ENCODE peak calls at places on chromosomes 6 and 20, in five cellular contexts. E is uterus, P is stomach, W is HepG2, M is body of pancreas. L is an unnamed sample.

GRCh38 chr6:137271245-137272183 is 52.3 kb upstream of the IFNGR1 start:
- DNase-seq in M (no peak), P (no peak), E (no peak), W (peak), L (no peak)

GRCh38 chr6:39924283-39924682 is 10.0 kb downstream of the MOCS1 start:
- DNase-seq in P (no peak), W (no peak), M (no peak), E (no peak), L (no peak)

GRCh38 chr20:37007898-37008649 is 56.6 kb upstream of the SAMHD1 start:
- DNase-seq in W (peak), M (no peak), P (no peak), E (no peak), L (no peak)

GRCh38 chr6:48766349-48766748 is 655.4 kb upstream of the PTCHD4 start:
- DNase-seq in W (peak), M (no peak), P (no peak), E (no peak), L (no peak)

GRCh38 chr6:73792738-73793137 is 96.7 kb downstream of the CD109 start:
- DNase-seq in E (no peak), P (no peak), M (no peak), W (peak), L (no peak)

GRCh38 chr20:49579195-49579594 is 11.3 kb upstream of the PTGIS start:
- DNase-seq in P (no peak), E (no peak), M (no peak), W (no peak), L (no peak)

GRCh38 chr6:74735304-74735703 is 470.5 kb downstream of the COL12A1 start:
- DNase-seq in E (peak), P (no peak), M (no peak), W (no peak), L (no peak)

GRCh38 chr6:132813173-132813856 is 1.1 kb upstream of the RPS12 start:
- DNase-seq in P (no peak), W (peak), E (peak), M (peak), L (no peak)

GRCh38 chr6:149271348-149272340 is 45.9 kb upstream of the TAB2 start:
- DNase-seq in E (no peak), M (no peak), W (no peak), P (no peak), L (no peak)

GRCh38 chr20:1943267-1944002 is 48.2 kb downstream of the SIRPA start:
- DNase-seq in W (peak), E (no peak), M (peak), P (no peak), L (peak)

GRCh38 chr20:8057871-8058270 is 38.3 kb upstream of the TMX4 start:
- DNase-seq in E (no peak), P (no peak), W (no peak), M (no peak), L (no peak)

GRCh38 chr20:53202781-53203180 is 230.6 kb downstream of the TSHZ2 start:
- DNase-seq in E (no peak), M (no peak), W (no peak), P (no peak), L (peak)

GRCh38 chr6:136764522-136764993 is 27.7 kb downstream of the MAP3K5 start:
- DNase-seq in P (no peak), E (no peak), M (no peak), W (no peak), L (no peak)

GRCh38 chr20:625360-625932 is 15.3 kb upstream of the TCF15 start:
- DNase-seq in W (no peak), P (no peak), E (no peak), M (no peak), L (no peak)

GRCh38 chr20:33408313-33408712 is 7.0 kb upstream of the CDK5RAP1 start:
- DNase-seq in P (no peak), W (no peak), M (no peak), E (no peak), L (no peak)

GRCh38 chr6:46674410-46674809 is 13.3 kb upstream of the TDRD6 start:
- DNase-seq in M (no peak), P (no peak), W (no peak), E (no peak), L (no peak)

GRCh38 chr6:28940859-28941680 is 17.3 kb upstream of the TRIM27 start:
- DNase-seq in W (peak), E (peak), P (peak), M (peak), L (peak)

GRCh38 chr6:125526007-125526720 is 223.3 kb upstream of the HEY2 start:
- DNase-seq in M (no peak), P (no peak), W (no peak), E (no peak), L (no peak)

GRCh38 chr20:49843770-49844169 is 31.1 kb downstream of the SLC9A8 start:
- DNase-seq in E (no peak), M (no peak), W (no peak), P (no peak), L (no peak)

GRCh38 chr20:43942661-43943285 is 28.1 kb downstream of the TOX2 start:
- DNase-seq in P (no peak), E (no peak), W (no peak), M (no peak), L (no peak)

GRCh38 chr20:63538204-63539091 is 1.3 kb upstream of the PTK6 start:
- DNase-seq in M (peak), E (no peak), P (peak), W (peak), L (no peak)

GRCh38 chr6:152314483-152314832 is 322.7 kb downstream of the SYNE1 start:
- DNase-seq in E (no peak), W (no peak), M (no peak), P (no peak), L (no peak)

GRCh38 chr6:125104425-125104824 is 49.1 kb upstream of the TPD52L1 start:
- DNase-seq in P (no peak), M (no peak), E (no peak), W (no peak), L (no peak)

GRCh38 chr6:156791261-156791850 is 14.2 kb downstream of the ARID1B start:
- DNase-seq in M (no peak), E (no peak), W (peak), P (no peak), L (no peak)

GRCh38 chr20:48763183-48764030 is 64.4 kb downstream of the PREX1 start:
- DNase-seq in P (no peak), E (peak), M (no peak), W (no peak), L (no peak)

GRCh38 chr6:139525415-139525814 is 151.0 kb upstream of the CITED2 start:
- DNase-seq in P (no peak), W (no peak), E (no peak), M (no peak), L (no peak)

GRCh38 chr6:51495016-51495805 is 592.2 kb downstream of the PKHD1 start:
- DNase-seq in W (no peak), P (peak), E (no peak), M (peak), L (no peak)

GRCh38 chr6:62446647-62447316 is 160.8 kb upstream of the KHDRBS2 start:
- DNase-seq in M (no peak), W (no peak), E (no peak), P (no peak), L (no peak)

GRCh38 chr20:34112600-34113061 is 588 bp upstream of the EIF2S2 start:
- DNase-seq in W (peak), P (peak), M (peak), E (peak), L (peak)

GRCh38 chr20:46215913-46216707 is 92.2 kb downstream of the CDH22 start:
- DNase-seq in P (no peak), E (no peak), M (no peak), W (peak), L (no peak)

GRCh38 chr20:297925-298754 is 770 bp downstream of the ZCCHC3 start:
- DNase-seq in W (peak), E (peak), M (peak), P (peak), L (peak)

GRCh38 chr6:37202788-37203491 is 33.0 kb downstream of the PIM1 start:
- DNase-seq in M (no peak), P (no peak), E (no peak), W (no peak), L (no peak)

GRCh38 chr6:140026561-140026960 is 652.1 kb upstream of the CITED2 start:
- DNase-seq in M (no peak), W (no peak), P (no peak), E (no peak), L (no peak)

GRCh38 chr6:131631625-131632284 is 3.7 kb upstream of the MED23 start:
- DNase-seq in E (no peak), M (no peak), P (no peak), W (peak), L (no peak)

GRCh38 chr20:24985802-24986201 is 6.7 kb downstream of the APMAP start:
- DNase-seq in P (peak), M (no peak), W (no peak), E (no peak), L (peak)

GRCh38 chr20:5364997-5365597 is 48.3 kb upstream of the PROKR2 start:
- DNase-seq in M (no peak), P (no peak), W (no peak), E (no peak), L (no peak)

GRCh38 chr20:55216525-55217242 is 741.3 kb downstream of the DOK5 start:
- DNase-seq in E (no peak), M (no peak), P (no peak), W (no peak), L (no peak)

GRCh38 chr20:52192296-52193007 is 873 bp upstream of the ZFP64 start:
- DNase-seq in E (no peak), M (peak), W (peak), P (no peak), L (no peak)
- TF ChIP-seq CTCF in E (no peak), M (peak), W (peak), P (no peak), L (no peak)

DNA sequence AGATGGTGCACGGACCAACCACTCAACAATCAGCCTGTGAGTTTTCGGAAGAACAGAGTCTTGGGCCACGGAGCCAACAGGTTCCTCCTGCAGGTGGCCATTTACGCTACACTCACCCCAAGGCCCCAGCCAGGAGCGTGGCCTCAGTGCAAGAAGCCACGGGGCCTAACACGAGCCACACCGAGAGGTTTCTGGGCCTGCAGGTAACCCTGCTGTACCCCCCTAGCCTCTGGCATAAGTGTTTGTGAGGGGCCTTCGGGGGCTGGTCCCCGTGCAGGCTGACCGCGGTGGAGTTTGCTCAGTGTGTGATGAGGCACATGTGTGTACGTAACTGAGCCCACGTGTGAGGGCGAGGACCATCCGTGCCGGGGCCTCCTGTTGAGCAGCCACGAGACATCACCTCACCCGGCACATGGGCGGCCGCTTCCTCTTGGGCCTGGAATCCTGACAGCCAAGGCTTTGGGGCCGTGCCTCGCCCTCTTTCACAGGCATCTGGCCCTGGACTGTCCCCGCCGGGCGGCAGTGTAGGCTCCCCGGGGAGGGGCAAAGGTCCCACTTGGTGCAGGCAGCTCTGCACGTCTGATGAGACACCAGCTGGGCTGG is 202.4 kb downstream of the DLL1 start:
- DNase-seq in W (no peak), M (no peak), P (peak), E (peak), L (peak)
- TF ChIP-seq POLR2A in W (no peak), M (no peak), P (no peak), E (no peak), L (no peak)

GRCh38 chr20:41615110-41615509 is 3.1 kb downstream of the CHD6 start:
- DNase-seq in E (no peak), W (peak), M (no peak), P (no peak), L (no peak)
- H3K4me3 ChIP-seq in E (no peak), W (no peak), M (no peak), P (no peak), L (no peak)

DNA sequence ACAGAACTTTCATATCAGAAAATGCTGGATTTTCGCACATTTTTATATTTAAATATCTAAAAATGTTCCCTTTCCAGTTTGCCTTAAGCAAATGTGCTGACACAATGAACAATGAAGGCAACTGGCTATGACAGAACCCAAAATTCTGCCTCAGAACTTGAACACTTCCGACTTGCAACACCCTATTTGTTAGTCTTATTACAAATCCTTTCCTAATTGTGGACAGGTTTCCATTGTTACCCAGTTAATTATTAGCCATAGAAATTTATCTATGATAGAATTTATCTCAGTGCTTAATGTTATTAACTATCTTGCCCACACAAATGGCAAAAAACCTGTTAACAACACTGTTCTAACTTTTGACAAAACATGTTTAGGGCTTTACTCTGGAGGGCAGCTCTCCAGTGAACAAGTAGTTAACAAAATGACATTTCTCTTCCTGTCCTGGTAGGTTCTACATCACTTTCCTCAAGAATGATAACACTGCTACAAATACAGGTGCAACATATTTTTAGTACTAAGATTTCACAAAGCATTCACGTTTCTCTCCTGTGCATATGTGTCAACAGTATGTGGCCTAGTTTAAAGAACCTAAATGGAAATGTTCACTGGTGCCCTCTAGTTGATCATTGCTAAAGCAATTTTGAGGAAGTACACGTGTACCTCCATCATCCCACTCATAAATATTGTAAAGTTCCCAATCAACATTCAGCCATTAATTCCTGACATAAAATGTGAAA is 58.4 kb downstream of the HIVEP2 start:
- DNase-seq in W (peak), M (no peak), E (no peak), P (no peak), L (no peak)
- TF ChIP-seq CTCF in W (peak), M (peak), E (peak), P (no peak), L (no peak)

GRCh38 chr6:33314943-33315752 is 1.3 kb upstream of the TAPBP start:
- DNase-seq in E (no peak), W (no peak), M (peak), P (peak), L (peak)
- TF ChIP-seq POLR2A in E (no peak), W (no peak), M (no peak), P (no peak), L (no peak)

GRCh38 chr6:90285611-90286381 is 10.8 kb downstream of the BACH2 start:
- DNase-seq in P (peak), M (peak), W (peak), E (peak), L (peak)
- H3K4me3 ChIP-seq in P (no peak), M (no peak), W (no peak), E (no peak), L (no peak)

GRCh38 chr20:57582432-57583288 is 21.8 kb downstream of the PCK1 start:
- DNase-seq in M (peak), P (peak), W (peak), E (peak), L (no peak)

GRCh38 chr20:57584768-57585461 is 24.0 kb downstream of the PCK1 start:
- DNase-seq in P (no peak), M (no peak), W (no peak), E (no peak), L (no peak)

GRCh38 chr20:57585466-57586213 is 24.7 kb downstream of the PCK1 start:
- DNase-seq in W (no peak), E (no peak), M (no peak), P (no peak), L (no peak)

GRCh38 chr20:57582029-57582378 is 21.1 kb downstream of the PCK1 start:
- DNase-seq in P (no peak), W (no peak), M (no peak), E (no peak), L (no peak)

GRCh38 chr20:57583289-57584257 is 22.7 kb downstream of the PCK1 start:
- DNase-seq in M (no peak), E (no peak), W (no peak), P (no peak), L (no peak)
- TF ChIP-seq CTCF in M (no peak), E (no peak), W (no peak), P (no peak), L (no peak)